ENCODE peak calls at places on chromosomes 4 and X, in six cellular contexts. One of them, this sample, is unnamed.

GRCh38 chr4:40193018-40193571 is 3.7 kb upstream of the RHOH start:
- DNase-seq in MCF 10A: no peak
- DNase-seq in gastrocnemius medialis: no peak
- DNase-seq in left lung: no peak
- DNase-seq in mammary epithelial cell: no peak
- DNase-seq in Panc1: no peak
- DNase-seq in this sample: no peak

GRCh38 chrX:20437678-20438077 is 171.0 kb upstream of the RPS6KA3 start:
- DNase-seq in MCF 10A: no peak
- DNase-seq in mammary epithelial cell: no peak
- DNase-seq in left lung: no peak
- DNase-seq in Panc1: no peak
- DNase-seq in gastrocnemius medialis: no peak
- DNase-seq in this sample: no peak

GRCh38 chr4:2084316-2084715 is 25.2 kb downstream of the NAT8L start:
- DNase-seq in gastrocnemius medialis: no peak
- DNase-seq in mammary epithelial cell: no peak
- DNase-seq in MCF 10A: no peak
- DNase-seq in Panc1: no peak
- DNase-seq in left lung: peak; percentile 18
- DNase-seq in this sample: peak; percentile 67

GRCh38 chrX:46645614-46646013 is 72.0 kb downstream of the CHST7 start:
- DNase-seq in MCF 10A: no peak
- DNase-seq in left lung: peak; percentile 50
- DNase-seq in Panc1: no peak
- DNase-seq in mammary epithelial cell: no peak
- DNase-seq in gastrocnemius medialis: no peak
- DNase-seq in this sample: no peak

GRCh38 chrX:11049976-11050375 is 61.2 kb upstream of the HCCS start:
- DNase-seq in mammary epithelial cell: no peak
- DNase-seq in gastrocnemius medialis: no peak
- DNase-seq in MCF 10A: no peak
- DNase-seq in left lung: no peak
- DNase-seq in Panc1: no peak
- DNase-seq in this sample: no peak

GRCh38 chr4:57099363-57099762 is 10.8 kb downstream of the IGFBP7 start:
- DNase-seq in gastrocnemius medialis: no peak
- DNase-seq in Panc1: no peak
- DNase-seq in left lung: no peak
- DNase-seq in mammary epithelial cell: no peak
- DNase-seq in MCF 10A: no peak
- DNase-seq in this sample: no peak

GRCh38 chrX:24395775-24396174 is 35.3 kb downstream of the SUPT20HL1 start:
- DNase-seq in mammary epithelial cell: peak; percentile 68
- DNase-seq in gastrocnemius medialis: no peak
- DNase-seq in MCF 10A: peak; percentile 79
- DNase-seq in left lung: no peak
- DNase-seq in Panc1: peak; percentile 28
- DNase-seq in this sample: no peak

GRCh38 chrX:54494970-54495813 is 842 bp downstream of the FGD1 start:
- DNase-seq in left lung: no peak
- DNase-seq in Panc1: no peak
- DNase-seq in mammary epithelial cell: peak; percentile 17
- DNase-seq in MCF 10A: peak; percentile 33
- DNase-seq in gastrocnemius medialis: no peak
- DNase-seq in this sample: no peak

GRCh38 chr4:89204624-89205023 is 93.3 kb downstream of the TIGD2 start:
- DNase-seq in MCF 10A: peak; percentile 58
- DNase-seq in Panc1: no peak
- DNase-seq in gastrocnemius medialis: no peak
- DNase-seq in mammary epithelial cell: no peak
- DNase-seq in left lung: no peak
- DNase-seq in this sample: no peak

GRCh38 chr4:115292320-115293092 is 179.1 kb upstream of the NDST4 start:
- DNase-seq in MCF 10A: no peak
- DNase-seq in Panc1: no peak
- DNase-seq in left lung: no peak
- DNase-seq in gastrocnemius medialis: no peak
- DNase-seq in mammary epithelial cell: no peak
- DNase-seq in this sample: no peak

GRCh38 chrX:73577368-73577767 is 14.4 kb downstream of the CHIC1 start:
- DNase-seq in left lung: no peak
- DNase-seq in gastrocnemius medialis: no peak
- DNase-seq in Panc1: no peak
- DNase-seq in mammary epithelial cell: peak; percentile 82
- DNase-seq in MCF 10A: peak; percentile 67
- DNase-seq in this sample: no peak

GRCh38 chrX:14039344-14039743 is 9.7 kb upstream of the GEMIN8 start:
- DNase-seq in MCF 10A: peak; percentile 75
- DNase-seq in left lung: no peak
- DNase-seq in gastrocnemius medialis: no peak
- DNase-seq in Panc1: no peak
- DNase-seq in mammary epithelial cell: peak; percentile 25
- DNase-seq in this sample: no peak

GRCh38 chr4:166014411-166014810 is 141.4 kb downstream of the TLL1 start:
- DNase-seq in MCF 10A: peak; percentile 75
- DNase-seq in gastrocnemius medialis: no peak
- DNase-seq in mammary epithelial cell: peak; percentile 83
- DNase-seq in left lung: no peak
- DNase-seq in Panc1: peak; percentile 27
- DNase-seq in this sample: no peak

GRCh38 chrX:110146521-110146920 is 143.6 kb downstream of the TMEM164 start:
- DNase-seq in left lung: no peak
- DNase-seq in Panc1: peak; percentile 36
- DNase-seq in MCF 10A: peak; percentile 79
- DNase-seq in gastrocnemius medialis: no peak
- DNase-seq in mammary epithelial cell: peak; percentile 42
- DNase-seq in this sample: no peak

GRCh38 chr4:7334521-7335275 is 100.0 kb downstream of the PSAPL1 start:
- DNase-seq in gastrocnemius medialis: no peak
- DNase-seq in MCF 10A: no peak
- DNase-seq in mammary epithelial cell: peak; percentile 25
- DNase-seq in left lung: no peak
- DNase-seq in Panc1: no peak
- DNase-seq in this sample: no peak

GRCh38 chrX:77785400-77785745 is 643 bp downstream of the ATRX start:
- DNase-seq in MCF 10A: peak; percentile 40
- DNase-seq in Panc1: no peak
- DNase-seq in left lung: no peak
- DNase-seq in mammary epithelial cell: peak; percentile 16
- DNase-seq in gastrocnemius medialis: no peak
- DNase-seq in this sample: no peak

GRCh38 chr4:17889692-17890091 is 78.9 kb downstream of the NCAPG start:
- DNase-seq in left lung: no peak
- DNase-seq in gastrocnemius medialis: no peak
- DNase-seq in Panc1: no peak
- DNase-seq in MCF 10A: no peak
- DNase-seq in mammary epithelial cell: no peak
- DNase-seq in this sample: no peak

GRCh38 chrX:69503835-69504625 is at the start of gene NALF2:
- DNase-seq in mammary epithelial cell: peak; percentile 45
- DNase-seq in left lung: peak; percentile 46
- DNase-seq in gastrocnemius medialis: no peak
- DNase-seq in MCF 10A: peak; percentile 71
- DNase-seq in Panc1: no peak
- DNase-seq in this sample: no peak

GRCh38 chrX:58025979-58026378 is 115.7 kb upstream of the ZXDA start:
- DNase-seq in Panc1: peak; percentile 22
- DNase-seq in gastrocnemius medialis: no peak
- DNase-seq in left lung: no peak
- DNase-seq in MCF 10A: peak; percentile 52
- DNase-seq in mammary epithelial cell: peak; percentile 9
- DNase-seq in this sample: no peak

GRCh38 chr4:136484996-136485395 is 1047.3 kb downstream of the PCDH18 start:
- DNase-seq in gastrocnemius medialis: no peak
- DNase-seq in mammary epithelial cell: no peak
- DNase-seq in Panc1: no peak
- DNase-seq in left lung: no peak
- DNase-seq in MCF 10A: no peak
- DNase-seq in this sample: no peak

GRCh38 chrX:23287191-23287764 is 47.4 kb upstream of the PTCHD1 start:
- DNase-seq in Panc1: no peak
- DNase-seq in MCF 10A: no peak
- DNase-seq in gastrocnemius medialis: no peak
- DNase-seq in mammary epithelial cell: no peak
- DNase-seq in left lung: no peak
- DNase-seq in this sample: no peak

GRCh38 chrX:150765237-150765636 is 72.0 kb downstream of the MTMR1 start:
- DNase-seq in mammary epithelial cell: no peak
- DNase-seq in MCF 10A: no peak
- DNase-seq in gastrocnemius medialis: no peak
- DNase-seq in Panc1: no peak
- DNase-seq in left lung: no peak
- DNase-seq in this sample: no peak

GRCh38 chr4:174172274-174172673 is 111.2 kb downstream of the FBXO8 start:
- DNase-seq in gastrocnemius medialis: no peak
- DNase-seq in MCF 10A: no peak
- DNase-seq in mammary epithelial cell: no peak
- DNase-seq in left lung: no peak
- DNase-seq in Panc1: no peak
- DNase-seq in this sample: no peak

GRCh38 chr4:183807420-183808101 is 97.5 kb upstream of the STOX2 start:
- DNase-seq in MCF 10A: no peak
- DNase-seq in gastrocnemius medialis: no peak
- DNase-seq in Panc1: no peak
- DNase-seq in left lung: no peak
- DNase-seq in mammary epithelial cell: no peak
- DNase-seq in this sample: no peak

GRCh38 chr4:100688368-100688767 is 170.5 kb upstream of the EMCN start:
- DNase-seq in gastrocnemius medialis: no peak
- DNase-seq in MCF 10A: no peak
- DNase-seq in Panc1: no peak
- DNase-seq in left lung: no peak
- DNase-seq in mammary epithelial cell: no peak
- DNase-seq in this sample: no peak

GRCh38 chrX:150863191-150863590 is 35.3 kb downstream of the CD99L2 start:
- DNase-seq in mammary epithelial cell: no peak
- DNase-seq in Panc1: no peak
- DNase-seq in left lung: no peak
- DNase-seq in gastrocnemius medialis: no peak
- DNase-seq in MCF 10A: no peak
- DNase-seq in this sample: no peak

GRCh38 chr4:41400296-41400695 is 137.7 kb upstream of the LIMCH1 start:
- DNase-seq in mammary epithelial cell: no peak
- DNase-seq in Panc1: no peak
- DNase-seq in MCF 10A: no peak
- DNase-seq in gastrocnemius medialis: no peak
- DNase-seq in left lung: no peak
- DNase-seq in this sample: no peak

GRCh38 chrX:43949669-43950068 is 23.5 kb downstream of the NDP start:
- DNase-seq in left lung: no peak
- DNase-seq in mammary epithelial cell: no peak
- DNase-seq in gastrocnemius medialis: no peak
- DNase-seq in Panc1: no peak
- DNase-seq in MCF 10A: no peak
- DNase-seq in this sample: no peak
- TF ChIP-seq CTCF in left lung: peak; percentile 23
- TF ChIP-seq CTCF in mammary epithelial cell: no peak
- TF ChIP-seq CTCF in gastrocnemius medialis: peak; percentile 51
- TF ChIP-seq CTCF in Panc1: peak; percentile 71
- TF ChIP-seq CTCF in MCF 10A: no peak
- TF ChIP-seq CTCF in this sample: peak; percentile 65

GRCh38 chr4:124943145-124943889 is 230.8 kb upstream of the ANKRD50 start:
- DNase-seq in Panc1: no peak
- DNase-seq in gastrocnemius medialis: no peak
- DNase-seq in mammary epithelial cell: peak; percentile 88
- DNase-seq in MCF 10A: peak; percentile 83
- DNase-seq in left lung: no peak
- DNase-seq in this sample: no peak

GRCh38 chr4:124946696-124947095 is 234.2 kb upstream of the ANKRD50 start:
- DNase-seq in MCF 10A: peak; percentile 35
- DNase-seq in mammary epithelial cell: peak; percentile 28
- DNase-seq in gastrocnemius medialis: no peak
- DNase-seq in left lung: no peak
- DNase-seq in Panc1: no peak
- DNase-seq in this sample: no peak

GRCh38 chr4:124941267-124941666 is 228.7 kb upstream of the ANKRD50 start:
- DNase-seq in mammary epithelial cell: peak; percentile 86
- DNase-seq in gastrocnemius medialis: no peak
- DNase-seq in MCF 10A: peak; percentile 81
- DNase-seq in left lung: no peak
- DNase-seq in Panc1: no peak
- DNase-seq in this sample: no peak

GRCh38 chr4:124945422-124945821 is 232.9 kb upstream of the ANKRD50 start:
- DNase-seq in mammary epithelial cell: no peak
- DNase-seq in left lung: no peak
- DNase-seq in gastrocnemius medialis: no peak
- DNase-seq in MCF 10A: no peak
- DNase-seq in Panc1: no peak
- DNase-seq in this sample: no peak

DNA sequence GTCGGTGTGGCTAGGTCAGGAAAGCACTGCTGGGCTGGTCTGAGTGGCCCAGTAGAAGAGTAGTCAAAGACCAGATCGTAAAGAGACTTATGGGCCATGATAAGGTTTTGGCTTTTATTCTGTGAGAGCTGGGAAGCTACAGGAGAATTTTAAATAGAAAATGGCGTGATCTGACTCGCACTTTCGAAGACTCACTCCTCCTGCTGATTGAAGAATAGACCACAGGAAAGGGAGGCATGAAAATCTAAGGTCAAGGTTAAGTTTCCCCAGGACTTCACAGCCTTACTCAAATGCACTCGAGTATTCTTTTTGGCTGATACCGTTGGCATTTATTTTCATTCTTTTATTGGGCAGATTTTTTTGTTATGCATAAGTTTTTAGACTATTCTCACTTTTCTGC is 231.4 kb upstream of the ANKRD50 start:
- DNase-seq in left lung: no peak
- DNase-seq in mammary epithelial cell: no peak
- DNase-seq in gastrocnemius medialis: no peak
- DNase-seq in MCF 10A: peak; percentile 34
- DNase-seq in Panc1: no peak
- DNase-seq in this sample: no peak
- TF ChIP-seq CTCF in left lung: no peak
- TF ChIP-seq CTCF in mammary epithelial cell: no peak
- TF ChIP-seq CTCF in gastrocnemius medialis: no peak
- TF ChIP-seq CTCF in MCF 10A: peak; percentile 20
- TF ChIP-seq CTCF in Panc1: peak; percentile 19
- TF ChIP-seq CTCF in this sample: no peak

GRCh38 chr4:10013722-10014121 is 7.6 kb downstream of the SLC2A9 start:
- DNase-seq in mammary epithelial cell: peak; percentile 43
- DNase-seq in Panc1: no peak
- DNase-seq in MCF 10A: peak; percentile 59
- DNase-seq in left lung: no peak
- DNase-seq in gastrocnemius medialis: no peak
- DNase-seq in this sample: no peak
- TF ChIP-seq CTCF in mammary epithelial cell: peak; percentile 58
- TF ChIP-seq CTCF in Panc1: peak; percentile 70
- TF ChIP-seq CTCF in MCF 10A: peak; percentile 52
- TF ChIP-seq CTCF in left lung: peak; percentile 12
- TF ChIP-seq CTCF in gastrocnemius medialis: peak; percentile 46
- TF ChIP-seq CTCF in this sample: peak; percentile 61

DNA sequence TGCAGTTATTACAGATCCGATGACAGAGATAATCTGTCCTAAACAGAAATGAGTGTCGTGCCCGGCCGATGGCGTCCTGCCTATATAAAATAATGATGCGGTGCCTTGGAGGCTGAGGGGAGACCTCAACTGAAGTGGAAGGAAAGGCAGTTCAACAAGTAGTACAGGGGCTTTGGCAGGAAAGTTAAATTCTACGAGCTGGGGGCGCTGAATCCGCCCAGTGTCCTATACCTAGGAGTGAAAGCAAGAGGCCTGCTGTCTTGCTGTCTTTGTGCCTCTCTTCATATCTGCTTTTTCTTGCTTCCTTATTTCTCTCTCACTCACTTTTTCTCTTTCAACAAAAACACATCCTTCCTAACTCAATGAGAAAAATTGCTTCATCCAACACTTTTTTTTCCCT is 82.2 kb upstream of the PRPS2 start:
- DNase-seq in gastrocnemius medialis: no peak
- DNase-seq in Panc1: no peak
- DNase-seq in MCF 10A: no peak
- DNase-seq in left lung: no peak
- DNase-seq in mammary epithelial cell: no peak
- DNase-seq in this sample: no peak
- TF ChIP-seq CTCF in gastrocnemius medialis: no peak
- TF ChIP-seq CTCF in Panc1: no peak
- TF ChIP-seq CTCF in MCF 10A: no peak
- TF ChIP-seq CTCF in left lung: no peak
- TF ChIP-seq CTCF in mammary epithelial cell: peak; percentile 23
- TF ChIP-seq CTCF in this sample: peak; percentile 54

This sample was measured in type B pancreatic cell.